ENCODE peak calls at places on chromosome 14, in five cellular contexts. P is caudate nucleus, A is progenitor cell of endocrine pancreas, F is HepG2, H is NCI-H524. G is an unnamed sample.

GRCh38 chr14:102125546-102125945 is 14.2 kb upstream of the WDR20 start:
- DNase-seq in P (no peak), A (no peak), F (no peak), H (no peak), G (peak)

GRCh38 chr14:65847065-65847847 is 434.7 kb downstream of the FUT8 start:
- DNase-seq in P (no peak), A (no peak), F (no peak), H (no peak), G (no peak)

GRCh38 chr14:85702937-85703336 is 173.0 kb downstream of the FLRT2 start:
- DNase-seq in P (no peak), A (no peak), F (no peak), H (no peak), G (no peak)

GRCh38 chr14:106286697-106287290 is 760.4 kb downstream of the TMEM121 start:
- DNase-seq in P (no peak), A (no peak), F (no peak), H (no peak), G (peak)

GRCh38 chr14:64671591-64671990 is 32.6 kb upstream of the PLEKHG3 start:
- DNase-seq in P (no peak), A (no peak), F (peak), H (peak), G (peak)

GRCh38 chr14:89746654-89747053 is 207.9 kb downstream of the EFCAB11 start:
- DNase-seq in P (no peak), A (no peak), F (no peak), H (no peak), G (peak)

GRCh38 chr14:47278233-47278842 is 397.1 kb downstream of the MDGA2 start:
- DNase-seq in P (peak), A (peak), F (peak), H (peak), G (peak)

GRCh38 chr14:104803916-104804371 is 3.0 kb downstream of the ZBTB42 start:
- DNase-seq in P (no peak), A (no peak), F (no peak), H (no peak), G (peak)

GRCh38 chr14:93970589-93970966 is 5.8 kb downstream of the ASB2 start:
- DNase-seq in P (no peak), A (no peak), F (peak), H (peak), G (peak)

GRCh38 chr14:26370118-26370517 is 227.7 kb downstream of the NOVA1 start:
- DNase-seq in P (no peak), A (no peak), F (no peak), H (no peak), G (peak)

GRCh38 chr14:23829736-23830474 is 123.7 kb upstream of the DHRS4 start:
- DNase-seq in P (no peak), A (no peak), F (peak), H (no peak), G (peak)

GRCh38 chr14:65131176-65131765 is 29.0 kb upstream of the MAX start:
- DNase-seq in P (no peak), A (no peak), F (no peak), H (no peak), G (peak)

GRCh38 chr14:53354331-53354730 is 201.2 kb upstream of the DDHD1 start:
- DNase-seq in P (no peak), A (no peak), F (no peak), H (no peak), G (no peak)

GRCh38 chr14:65224799-65225198 is 122.5 kb upstream of the MAX start:
- DNase-seq in P (peak), A (no peak), F (no peak), H (peak), G (peak)

GRCh38 chr14:105184461-105184860 is 3.3 kb upstream of the NUDT14 start:
- DNase-seq in P (no peak), A (no peak), F (no peak), H (no peak), G (peak)

GRCh38 chr14:32637582-32637981 is 301.1 kb upstream of the NPAS3 start:
- DNase-seq in P (no peak), A (no peak), F (no peak), H (no peak), G (no peak)

GRCh38 chr14:101228949-101229541 is 325.5 kb upstream of the RTL1 start:
- DNase-seq in P (no peak), A (no peak), F (no peak), H (no peak), G (no peak)

GRCh38 chr14:65600742-65601141 is 188.2 kb downstream of the FUT8 start:
- DNase-seq in P (no peak), A (no peak), F (no peak), H (no peak), G (peak)

GRCh38 chr14:53921027-53921426 is 35.6 kb downstream of the BMP4 start:
- DNase-seq in P (no peak), A (no peak), F (no peak), H (no peak), G (no peak)

GRCh38 chr14:96624661-96625435 is 122.7 kb downstream of the PAPOLA start:
- DNase-seq in P (no peak), A (no peak), F (no peak), H (peak), G (no peak)